ENCODE peak calls at places on chromosomes 5 and 9, in six cellular contexts. K, Q, Y, O, P and B are unnamed samples.

GRCh38 chr5:139749242-139749641 is 46.4 kb upstream of the PSD2 start:
- DNase-seq in K (no peak), Q (no peak), P (no peak), O (no peak), Y (no peak), B (no peak)

GRCh38 chr5:173542964-173543363 is 73.5 kb downstream of the BOD1 start:
- DNase-seq in K (no peak), Y (no peak), P (no peak), Q (no peak), O (no peak), B (no peak)

GRCh38 chr9:137740311-137740710 is 121.5 kb downstream of the EHMT1 start:
- DNase-seq in K (no peak), Y (no peak), P (no peak), O (no peak), Q (peak; percentile 84), B (no peak)

GRCh38 chr5:20056933-20057332 is 68.9 kb upstream of the CDH18 start:
- DNase-seq in P (no peak), Q (no peak), Y (no peak), O (no peak), K (no peak), B (no peak)

GRCh38 chr5:77076961-77077820 is 9.9 kb downstream of the ZBED3 start:
- DNase-seq in K (peak; percentile 61), O (no peak), Q (peak; percentile 83), P (no peak), Y (no peak), B (no peak)

GRCh38 chr5:110105692-110106091 is 416.0 kb downstream of the MAN2A1 start:
- DNase-seq in P (no peak), Y (no peak), K (no peak), O (no peak), Q (peak; percentile 59), B (no peak)

GRCh38 chr5:174348582-174348981 is 303.1 kb downstream of the NSG2 start:
- DNase-seq in Q (no peak), Y (no peak), P (no peak), K (no peak), O (no peak), B (no peak)

GRCh38 chr5:98763001-98763630 is 10.3 kb upstream of the RGMB start:
- DNase-seq in O (no peak), Q (no peak), P (no peak), Y (no peak), K (no peak), B (no peak)

GRCh38 chr9:96008502-96009222 is 133.2 kb downstream of the ERCC6L2 start:
- DNase-seq in Q (no peak), Y (no peak), P (no peak), O (no peak), K (no peak), B (no peak)

GRCh38 chr5:96381526-96381925 is 51.5 kb downstream of the PCSK1 start:
- DNase-seq in P (no peak), O (no peak), K (no peak), Q (no peak), Y (no peak), B (no peak)

GRCh38 chr9:117782931-117783788 is 79.0 kb downstream of the TLR4 start:
- DNase-seq in K (peak; percentile 83), Q (peak; percentile 73), Y (no peak), O (peak; percentile 80), P (peak; percentile 31), B (no peak)

GRCh38 chr5:95862636-95863382 is 40.3 kb upstream of the GLRX start:
- DNase-seq in Y (no peak), P (no peak), K (no peak), Q (no peak), O (no peak), B (peak; percentile 79)

GRCh38 chr5:171131499-171131898 is 177.5 kb upstream of the TLX3 start:
- DNase-seq in Y (no peak), K (no peak), P (no peak), O (no peak), Q (no peak), B (no peak)

GRCh38 chr5:90446961-90447360 is 27.6 kb downstream of the MBLAC2 start:
- DNase-seq in Y (no peak), K (no peak), O (no peak), Q (no peak), P (no peak), B (no peak)

GRCh38 chr5:126544087-126544740 is 50.8 kb downstream of the ALDH7A1 start:
- DNase-seq in K (peak; percentile 53), Y (peak; percentile 19), O (no peak), P (no peak), Q (no peak), B (no peak)

GRCh38 chr5:95261369-95262175 is 23.3 kb downstream of the MCTP1 start:
- DNase-seq in Y (no peak), K (peak; percentile 72), Q (no peak), P (no peak), O (no peak), B (no peak)

GRCh38 chr9:37949576-37949975 is 45.6 kb upstream of the SLC25A51 start:
- DNase-seq in Y (no peak), O (no peak), P (no peak), K (no peak), Q (no peak), B (no peak)

GRCh38 chr9:92506184-92506857 is 24.0 kb upstream of the ASPN start:
- DNase-seq in P (no peak), K (no peak), Q (peak; percentile 75), O (no peak), Y (no peak), B (no peak)

GRCh38 chr9:137441289-137441934 is at the start of gene ENTPD8:
- DNase-seq in P (no peak), Q (no peak), K (no peak), Y (no peak), O (no peak), B (no peak)

GRCh38 chr9:105887679-105888078 is 193.3 kb downstream of the TMEM38B start:
- DNase-seq in P (no peak), Y (no peak), Q (no peak), O (no peak), K (no peak), B (no peak)

GRCh38 chr5:101424530-101425175 is 521.6 kb upstream of the ST8SIA4 start:
- DNase-seq in P (no peak), O (no peak), K (peak; percentile 50), Y (peak; percentile 10), Q (no peak), B (no peak)

GRCh38 chr5:96256795-96257470 is 176.1 kb downstream of the PCSK1 start:
- DNase-seq in O (no peak), K (peak; percentile 64), Y (peak; percentile 49), P (no peak), Q (no peak), B (no peak)

GRCh38 chr5:33975846-33976245 is 8.6 kb downstream of the SLC45A2 start:
- DNase-seq in Y (no peak), Q (no peak), K (no peak), O (no peak), P (no peak), B (no peak)

GRCh38 chr9:4689687-4690104 is 10.3 kb downstream of the CDC37L1 start:
- DNase-seq in O (no peak), Y (no peak), K (no peak), Q (no peak), P (peak; percentile 51), B (no peak)

GRCh38 chr5:59380350-59380951 is 513.1 kb downstream of the PDE4D start:
- DNase-seq in Y (peak; percentile 37), K (peak; percentile 71), Q (no peak), P (peak; percentile 76), O (no peak), B (no peak)

GRCh38 chr9:29850664-29851063 is 2277.4 kb upstream of the C9orf72 start:
- DNase-seq in Y (no peak), O (no peak), K (no peak), Q (no peak), P (no peak), B (no peak)
- TF ChIP-seq POLR2AphosphoS5 in Y (no peak), O (no peak), K (no peak), Q (no peak), P (no peak), B (no peak)

DNA sequence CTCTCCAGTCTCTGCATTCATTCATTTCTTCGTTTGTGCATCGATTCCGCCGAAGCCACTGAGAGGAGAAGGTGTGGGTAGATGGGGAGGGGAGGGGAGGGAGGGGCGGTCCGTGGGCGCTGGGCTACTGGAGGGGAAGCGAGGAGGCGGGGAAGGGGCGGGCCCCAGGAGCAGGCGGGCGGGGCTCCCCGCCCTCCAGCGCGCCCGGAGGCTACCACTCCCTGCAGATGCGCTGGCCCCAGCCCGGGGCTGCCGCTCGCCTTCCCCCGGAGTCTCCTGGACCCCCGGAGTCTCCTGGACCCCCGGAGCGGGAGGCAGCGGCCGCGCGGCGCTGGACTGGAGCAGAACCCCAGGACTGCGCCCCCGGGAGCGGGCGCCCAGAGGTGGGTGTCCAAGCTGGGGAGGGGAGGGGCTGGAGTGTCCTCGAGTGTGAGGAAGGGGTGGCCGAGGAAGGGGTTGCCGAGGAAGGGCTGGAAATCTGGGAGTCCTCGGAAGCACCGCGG is 159.4 kb downstream of the C9orf152 start:
- DNase-seq in Y (peak; percentile 40), P (peak; percentile 56), K (peak; percentile 88), O (peak; percentile 86), Q (peak; percentile 91), B (peak; percentile 87)
- TF ChIP-seq POLR2A in Y (peak; percentile 33), P (peak; percentile 88), K (peak; percentile 96), O (peak; percentile 84), Q (peak; percentile 83), B (peak; percentile 82)

GRCh38 chr9:109387206-109387605 is 66.3 kb upstream of the EPB41L4B start:
- DNase-seq in Y (no peak), P (no peak), O (no peak), K (no peak), Q (no peak), B (no peak)
- TF ChIP-seq POLR2AphosphoS5 in Y (no peak), P (no peak), O (no peak), K (no peak), Q (no peak), B (no peak)

DNA sequence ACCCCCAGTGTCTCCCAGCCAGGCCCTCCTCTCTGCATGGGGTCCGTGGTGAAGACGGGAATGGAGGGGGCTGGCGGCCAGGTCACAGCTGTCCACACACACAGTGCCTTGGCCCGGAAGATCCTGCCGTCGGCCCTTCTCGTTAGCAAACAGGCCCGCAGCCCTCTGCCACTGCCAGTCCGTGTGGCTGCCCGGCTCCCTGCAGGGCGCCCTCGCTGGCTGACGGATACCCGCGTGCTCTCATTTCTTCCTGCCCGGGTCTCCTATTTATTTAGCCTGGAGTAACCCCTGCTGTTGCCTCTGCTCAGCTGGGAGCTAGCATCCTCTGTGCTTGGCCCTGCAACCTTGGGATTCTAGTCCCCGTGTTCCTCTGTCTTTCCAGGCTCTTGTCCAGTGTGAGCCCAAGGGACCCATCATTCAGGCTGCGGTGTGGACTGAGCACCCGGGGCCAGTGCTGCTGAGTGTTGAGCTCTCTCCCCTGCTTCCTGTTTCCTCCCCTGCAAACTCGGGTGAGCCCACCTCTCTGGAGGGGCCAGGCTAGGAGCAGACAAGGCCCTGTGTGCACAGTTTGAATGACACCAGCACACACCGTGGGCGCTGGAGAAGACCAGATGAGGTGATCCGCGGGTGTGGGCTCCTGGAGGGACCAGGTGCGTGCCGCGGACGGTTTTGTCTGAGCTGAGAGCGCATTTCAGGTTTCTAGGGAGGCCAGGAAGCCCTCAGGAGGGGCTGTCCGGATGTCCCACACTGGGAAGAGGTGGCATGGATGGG is 14.6 kb upstream of the RNU6ATAC start:
- DNase-seq in O (peak; percentile 79), P (no peak), K (peak; percentile 35), Q (peak; percentile 91), Y (no peak), B (no peak)
- TF ChIP-seq POLR2A in O (no peak), P (no peak), K (no peak), Q (no peak), Y (no peak), B (no peak)